ENCODE peak calls at places on chromosome 11, in nine cellular contexts. One of them, this sample, is unnamed.

GRCh38 chr11:125074511-125075241 is 11.6 kb downstream of the SLC37A2 start:
- DNase-seq in NCI-H2029 treated with DMSO at 0.1 percent for 48 hours: no peak
- DNase-seq in NCI-H1417: no peak
- DNase-seq in GM20000: no peak
- DNase-seq in AG04450: no peak
- DNase-seq in IMR-90: no peak
- DNase-seq in ELR: no peak
- DNase-seq in A549: no peak
- DNase-seq in AG10803: no peak
- DNase-seq in this sample: no peak

GRCh38 chr11:19398772-19399542 is 158.2 kb upstream of the E2F8 start:
- DNase-seq in GM20000: no peak
- DNase-seq in A549: no peak
- DNase-seq in AG04450: peak
- DNase-seq in AG10803: peak
- DNase-seq in NCI-H2029 treated with DMSO at 0.1 percent for 48 hours: no peak
- DNase-seq in ELR: peak
- DNase-seq in IMR-90: peak
- DNase-seq in NCI-H1417: no peak
- DNase-seq in this sample: no peak

GRCh38 chr11:70399681-70400112 is 1.4 kb downstream of the CTTN start:
- DNase-seq in AG04450: peak
- DNase-seq in NCI-H1417: no peak
- DNase-seq in GM20000: no peak
- DNase-seq in NCI-H2029 treated with DMSO at 0.1 percent for 48 hours: no peak
- DNase-seq in AG10803: peak
- DNase-seq in ELR: peak
- DNase-seq in A549: peak
- DNase-seq in IMR-90: peak
- DNase-seq in this sample: no peak

GRCh38 chr11:134647066-134647746 is 235.2 kb upstream of the B3GAT1 start:
- DNase-seq in IMR-90: no peak
- DNase-seq in ELR: no peak
- DNase-seq in NCI-H1417: no peak
- DNase-seq in NCI-H2029 treated with DMSO at 0.1 percent for 48 hours: no peak
- DNase-seq in AG10803: no peak
- DNase-seq in AG04450: no peak
- DNase-seq in A549: no peak
- DNase-seq in GM20000: no peak
- DNase-seq in this sample: no peak

GRCh38 chr11:69447786-69448185 is 33.7 kb upstream of the LINC01488 start:
- DNase-seq in NCI-H1417: no peak
- DNase-seq in AG10803: no peak
- DNase-seq in AG04450: no peak
- DNase-seq in NCI-H2029 treated with DMSO at 0.1 percent for 48 hours: no peak
- DNase-seq in IMR-90: no peak
- DNase-seq in A549: no peak
- DNase-seq in ELR: peak
- DNase-seq in GM20000: no peak
- DNase-seq in this sample: no peak

GRCh38 chr11:116420770-116421528 is 351.8 kb downstream of the BUD13 start:
- DNase-seq in AG10803: no peak
- DNase-seq in GM20000: no peak
- DNase-seq in AG04450: no peak
- DNase-seq in NCI-H1417: no peak
- DNase-seq in ELR: peak
- DNase-seq in A549: no peak
- DNase-seq in NCI-H2029 treated with DMSO at 0.1 percent for 48 hours: no peak
- DNase-seq in IMR-90: no peak
- DNase-seq in this sample: no peak

GRCh38 chr11:76888989-76889388 is 28.3 kb downstream of the ACER3 start:
- DNase-seq in NCI-H1417: no peak
- DNase-seq in GM20000: no peak
- DNase-seq in AG04450: no peak
- DNase-seq in IMR-90: peak
- DNase-seq in NCI-H2029 treated with DMSO at 0.1 percent for 48 hours: no peak
- DNase-seq in AG10803: no peak
- DNase-seq in A549: no peak
- DNase-seq in ELR: no peak
- DNase-seq in this sample: no peak

GRCh38 chr11:81222491-81222890 is 1511.2 kb downstream of the FAM181B start:
- DNase-seq in NCI-H2029 treated with DMSO at 0.1 percent for 48 hours: no peak
- DNase-seq in AG10803: no peak
- DNase-seq in NCI-H1417: no peak
- DNase-seq in A549: no peak
- DNase-seq in AG04450: no peak
- DNase-seq in IMR-90: no peak
- DNase-seq in ELR: no peak
- DNase-seq in GM20000: no peak
- DNase-seq in this sample: no peak

GRCh38 chr11:127898422-127899365 is 688.7 kb downstream of the ETS1 start:
- DNase-seq in A549: no peak
- DNase-seq in AG04450: no peak
- DNase-seq in ELR: peak
- DNase-seq in AG10803: no peak
- DNase-seq in NCI-H2029 treated with DMSO at 0.1 percent for 48 hours: no peak
- DNase-seq in GM20000: no peak
- DNase-seq in IMR-90: no peak
- DNase-seq in NCI-H1417: no peak
- DNase-seq in this sample: no peak

GRCh38 chr11:69316941-69317340 is 23.0 kb downstream of the MYEOV start:
- DNase-seq in AG04450: no peak
- DNase-seq in NCI-H2029 treated with DMSO at 0.1 percent for 48 hours: no peak
- DNase-seq in A549: no peak
- DNase-seq in AG10803: no peak
- DNase-seq in GM20000: no peak
- DNase-seq in IMR-90: no peak
- DNase-seq in ELR: no peak
- DNase-seq in NCI-H1417: no peak
- DNase-seq in this sample: no peak

GRCh38 chr11:70364198-70364597 is 34.1 kb upstream of the CTTN start:
- DNase-seq in NCI-H1417: no peak
- DNase-seq in AG04450: no peak
- DNase-seq in NCI-H2029 treated with DMSO at 0.1 percent for 48 hours: no peak
- DNase-seq in GM20000: no peak
- DNase-seq in AG10803: no peak
- DNase-seq in A549: no peak
- DNase-seq in IMR-90: peak
- DNase-seq in ELR: no peak
- DNase-seq in this sample: no peak